ENCODE peak calls at places on chromosomes 11 and 22, in seven cellular contexts. Y is foreskin melanocyte, R is AG09319, L is occipital lobe, X is germinal center, M is activated gamma-delta T cell, W is iPS DF 6.9. Q is an unnamed sample.

GRCh38 chr11:74818283-74818946 is 69.8 kb downstream of the RNF169 start:
- DNase-seq in Y (no peak), R (no peak), L (no peak), X (no peak), M (no peak), W (no peak), Q (no peak)

GRCh38 chr11:86671386-86672006 is 920 bp downstream of the ME3 start:
- DNase-seq in Y (no peak), R (no peak), L (peak), X (no peak), M (peak), W (no peak), Q (no peak)

GRCh38 chr11:37449146-37449545 is 851.1 kb upstream of the RAG2 start:
- DNase-seq in Y (peak), R (peak), L (peak), X (no peak), M (no peak), W (peak), Q (no peak)

GRCh38 chr22:50148991-50149721 is 21.4 kb upstream of the PANX2 start:
- DNase-seq in Y (peak), R (no peak), L (no peak), X (peak), M (no peak), W (peak), Q (peak)

GRCh38 chr11:299951-300735 is 817 bp upstream of the IFITM5 start:
- DNase-seq in Y (no peak), R (no peak), L (no peak), X (no peak), M (no peak), W (no peak), Q (no peak)

GRCh38 chr11:47857485-47858168 is 9.5 kb upstream of the NUP160 start:
- DNase-seq in Y (no peak), R (no peak), L (no peak), X (peak), M (no peak), W (no peak), Q (no peak)

GRCh38 chr11:76810151-76810853 is 27.1 kb downstream of the TSKU start:
- DNase-seq in Y (no peak), R (no peak), L (no peak), X (no peak), M (no peak), W (no peak), Q (no peak)

GRCh38 chr11:124329787-124330478 is 9.9 kb upstream of the OR8D2 start:
- DNase-seq in Y (no peak), R (no peak), L (no peak), X (peak), M (no peak), W (no peak), Q (no peak)

GRCh38 chr11:36817336-36817965 is 219.4 kb upstream of the RAG2 start:
- DNase-seq in Y (peak), R (no peak), L (no peak), X (no peak), M (no peak), W (no peak), Q (no peak)

GRCh38 chr22:35457729-35458546 is 58.0 kb downstream of the MCM5 start:
- DNase-seq in Y (no peak), R (no peak), L (no peak), X (no peak), M (no peak), W (no peak), Q (no peak)

GRCh38 chr11:75745807-75746206 is 22.8 kb upstream of the DGAT2 start:
- DNase-seq in Y (no peak), R (no peak), L (no peak), X (no peak), M (no peak), W (no peak), Q (no peak)

GRCh38 chr11:76597533-76598425 is 72.8 kb downstream of the LRRC32 start:
- DNase-seq in Y (no peak), R (no peak), L (no peak), X (no peak), M (no peak), W (no peak), Q (no peak)

GRCh38 chr11:58067685-58068084 is 36.9 kb downstream of the OR6Q1 start:
- DNase-seq in Y (no peak), R (no peak), L (no peak), X (no peak), M (no peak), W (no peak), Q (no peak)

GRCh38 chr11:69138265-69138664 is 17.5 kb upstream of the SMIM38 start:
- DNase-seq in Y (peak), R (no peak), L (no peak), X (no peak), M (no peak), W (no peak), Q (no peak)

GRCh38 chr11:59144096-59144495 is 1.4 kb downstream of the FAM111A start:
- DNase-seq in Y (no peak), R (no peak), L (no peak), X (no peak), M (no peak), W (no peak), Q (no peak)

GRCh38 chr22:45203150-45203974 is 37.3 kb downstream of the KIAA0930 start:
- DNase-seq in Y (no peak), R (no peak), L (no peak), X (no peak), M (no peak), W (no peak), Q (no peak)

GRCh38 chr11:134844838-134845237 is 432.8 kb upstream of the B3GAT1 start:
- DNase-seq in Y (no peak), R (no peak), L (no peak), X (no peak), M (no peak), W (no peak), Q (no peak)

GRCh38 chr11:65851083-65851579 is 6.8 kb downstream of the CFL1 start:
- DNase-seq in Y (no peak), R (no peak), L (no peak), X (peak), M (no peak), W (no peak), Q (no peak)

GRCh38 chr11:128717581-128717980 is 23.7 kb downstream of the FLI1 start:
- DNase-seq in Y (no peak), R (no peak), L (no peak), X (no peak), M (no peak), W (no peak), Q (no peak)

GRCh38 chr22:21000987-21001600 is 824 bp downstream of the THAP7 start:
- DNase-seq in Y (no peak), R (no peak), L (no peak), X (no peak), M (no peak), W (no peak), Q (no peak)

GRCh38 chr11:26065944-26066343 is 266.0 kb upstream of the ANO3 start:
- DNase-seq in Y (no peak), R (no peak), L (no peak), X (no peak), M (no peak), W (no peak), Q (no peak)

GRCh38 chr11:64581057-64581523 is 9.9 kb upstream of the SLC22A12 start:
- DNase-seq in Y (no peak), R (no peak), L (no peak), X (no peak), M (no peak), W (no peak), Q (no peak)

GRCh38 chr11:134882141-134882540 is 470.1 kb upstream of the B3GAT1 start:
- DNase-seq in Y (no peak), R (no peak), L (no peak), X (no peak), M (no peak), W (no peak), Q (no peak)